ENCODE peak calls at places on chromosomes 5 and 9, in six cellular contexts. I, X, W, O, A and L are unnamed samples.

GRCh38 chr9:36319806-36320205 is 61.6 kb upstream of the GNE start:
- DNase-seq in W (no peak), O (peak; percentile 65), I (no peak), A (no peak), X (no peak), L (peak; percentile 54)

GRCh38 chr9:23447166-23447565 is 378.9 kb downstream of the ELAVL2 start:
- DNase-seq in A (no peak), I (no peak), X (peak; percentile 11), O (no peak), W (no peak), L (no peak)

GRCh38 chr9:107744873-107745272 is 255.3 kb upstream of the KLF4 start:
- DNase-seq in X (no peak), O (no peak), I (no peak), W (no peak), A (no peak), L (no peak)

GRCh38 chr5:146388418-146388817 is 49.8 kb downstream of the POU4F3 start:
- DNase-seq in I (no peak), A (no peak), X (no peak), O (no peak), W (peak; percentile 84), L (no peak)

GRCh38 chr5:126961702-126962101 is 68.7 kb downstream of the MARCHF3 start:
- DNase-seq in X (peak; percentile 65), O (no peak), W (no peak), I (no peak), A (no peak), L (no peak)

GRCh38 chr9:93549636-93550035 is 26.7 kb upstream of the PHF2 start:
- DNase-seq in W (no peak), I (no peak), X (no peak), A (no peak), O (no peak), L (no peak)

GRCh38 chr5:142438573-142438972 is 113.8 kb upstream of the SPRY4 start:
- DNase-seq in I (no peak), X (no peak), O (peak; percentile 12), A (no peak), W (no peak), L (no peak)

GRCh38 chr5:126971455-126972019 is 58.8 kb downstream of the MARCHF3 start:
- DNase-seq in W (no peak), A (no peak), O (no peak), X (no peak), I (no peak), L (no peak)

GRCh38 chr5:115392611-115393010 is 96.2 kb upstream of the CCDC112 start:
- DNase-seq in O (no peak), A (no peak), I (no peak), W (no peak), X (no peak), L (no peak)

GRCh38 chr9:129135476-129135875 is 24.3 kb downstream of the PTPA start:
- DNase-seq in O (no peak), A (no peak), W (no peak), X (no peak), I (no peak), L (no peak)

GRCh38 chr5:171419663-171420428 is 399 bp downstream of the FGF18 start:
- DNase-seq in O (peak; percentile 85), X (no peak), W (no peak), A (no peak), I (no peak), L (no peak)

GRCh38 chr5:68258531-68258930 is 43.0 kb downstream of the PIK3R1 start:
- DNase-seq in W (no peak), X (no peak), I (no peak), O (no peak), A (no peak), L (no peak)

GRCh38 chr5:58455066-58455465 is 4.8 kb downstream of the PLK2 start:
- DNase-seq in I (no peak), A (no peak), X (no peak), W (no peak), O (no peak), L (no peak)

GRCh38 chr9:20472646-20473045 is 149.7 kb downstream of the MLLT3 start:
- DNase-seq in I (no peak), X (no peak), O (no peak), W (no peak), A (no peak), L (no peak)

GRCh38 chr9:137348781-137349470 is 46.9 kb upstream of the NRARP start:
- DNase-seq in W (no peak), A (no peak), I (no peak), O (peak; percentile 61), X (no peak), L (no peak)

GRCh38 chr9:76619645-76620044 is 144.6 kb upstream of the PCA3 start:
- DNase-seq in A (no peak), O (no peak), I (no peak), X (no peak), W (no peak), L (no peak)

GRCh38 chr9:34437006-34437925 is 21.1 kb downstream of the FAM219A start:
- DNase-seq in A (peak; percentile 48), X (peak; percentile 79), O (no peak), W (peak; percentile 62), I (peak; percentile 13), L (no peak)

GRCh38 chr5:73901455-73901854 is 275.5 kb downstream of the ARHGEF28 start:
- DNase-seq in X (peak; percentile 33), O (no peak), I (no peak), W (peak; percentile 41), A (no peak), L (no peak)

GRCh38 chr5:139138790-139139189 is 59.4 kb downstream of the SIL1 start:
- DNase-seq in W (peak; percentile 64), O (no peak), A (no peak), I (no peak), X (peak; percentile 46), L (no peak)

GRCh38 chr5:16690243-16690839 is 73.5 kb upstream of the RETREG1 start:
- DNase-seq in W (peak; percentile 49), I (no peak), O (no peak), X (peak; percentile 72), A (no peak), L (no peak)

GRCh38 chr9:19030899-19031298 is 2.1 kb downstream of the SAXO1 start:
- DNase-seq in O (no peak), X (no peak), W (peak; percentile 8), A (no peak), I (no peak), L (no peak)

GRCh38 chr9:88786291-88787054 is 204.8 kb upstream of the S1PR3 start:
- DNase-seq in O (peak; percentile 46), I (no peak), A (no peak), W (no peak), X (no peak), L (no peak)

GRCh38 chr5:179215576-179215975 is 129.7 kb downstream of the ADAMTS2 start:
- DNase-seq in X (no peak), O (no peak), A (no peak), W (no peak), I (no peak), L (no peak)

GRCh38 chr5:34598177-34598794 is 57.8 kb upstream of the RAI14 start:
- DNase-seq in A (peak; percentile 29), W (peak; percentile 93), O (no peak), I (no peak), X (no peak), L (no peak)

GRCh38 chr5:99083197-99083596 is 154.4 kb upstream of the CHD1 start:
- DNase-seq in O (no peak), W (no peak), I (no peak), A (no peak), X (no peak), L (no peak)

GRCh38 chr9:134651226-134651905 is 9.8 kb downstream of the COL5A1 start:
- DNase-seq in A (no peak), X (no peak), O (no peak), I (no peak), W (no peak), L (no peak)

GRCh38 chr5:73625905-73626811 is at the start of gene ARHGEF28:
- DNase-seq in A (peak; percentile 26), O (no peak), X (peak; percentile 70), I (no peak), W (peak; percentile 60), L (no peak)

GRCh38 chr5:92309336-92309991 is 926.3 kb upstream of the ARRDC3 start:
- DNase-seq in A (no peak), I (no peak), X (peak; percentile 36), O (no peak), W (peak; percentile 40), L (no peak)

GRCh38 chr9:78023003-78023741 is 8.4 kb downstream of the GNAQ start:
- DNase-seq in W (no peak), O (no peak), A (peak; percentile 56), X (no peak), I (no peak), L (no peak)

GRCh38 chr5:55220433-55221185 is 6.5 kb downstream of the MCIDAS start:
- DNase-seq in W (no peak), X (no peak), A (no peak), I (no peak), O (no peak), L (no peak)

GRCh38 chr5:73311291-73312110 is 137.1 kb downstream of the FOXD1 start:
- DNase-seq in O (no peak), W (peak; percentile 93), A (peak; percentile 45), X (no peak), I (no peak), L (no peak)

GRCh38 chr5:122908662-122909061 is 63.2 kb downstream of the SNX24 start:
- DNase-seq in W (no peak), I (no peak), A (no peak), O (no peak), X (no peak), L (no peak)

GRCh38 chr9:22379272-22379671 is 67.4 kb upstream of the DMRTA1 start:
- DNase-seq in W (no peak), X (peak; percentile 94), A (no peak), I (no peak), O (no peak), L (no peak)

GRCh38 chr5:60490597-60491166 is 209.3 kb downstream of the DEPDC1B start:
- DNase-seq in O (no peak), A (no peak), X (no peak), I (no peak), W (no peak), L (no peak)

GRCh38 chr5:144017119-144017518 is 153.3 kb downstream of the YIPF5 start:
- DNase-seq in A (no peak), I (no peak), X (no peak), W (no peak), O (no peak), L (no peak)

GRCh38 chr9:77099388-77099787 is 77.9 kb upstream of the VPS13A start:
- DNase-seq in O (no peak), X (no peak), W (no peak), I (no peak), A (no peak), L (no peak)

GRCh38 chr9:93035821-93036351 is 22.6 kb upstream of the SUSD3 start:
- DNase-seq in X (no peak), I (no peak), W (no peak), O (no peak), A (no peak), L (no peak)

GRCh38 chr5:128163991-128164390 is 80.4 kb downstream of the SLC12A2 start:
- DNase-seq in X (no peak), A (no peak), O (no peak), W (peak; percentile 72), I (no peak), L (no peak)